ENCODE peak calls at places on chromosomes 16 and 17, in ten cellular contexts. A is IMR-90; F is neural progenitor cell; P is CD4-positive, CD25-positive, alpha-beta regulatory T cell; U is gastrocnemius medialis; D is CD4-positive, alpha-beta memory T cell; Y is A549; C is right cardiac atrium; B is PC-9; M is adipocyte. Z is an unnamed sample.

GRCh38 chr17:46181940-46182339 is 11.3 kb downstream of the KANSL1 start:
- DNase-seq in A (no peak), F (no peak), P (no peak), U (no peak), D (no peak), Y (no peak), C (no peak), B (no peak), M (no peak), Z (no peak)

GRCh38 chr17:48634446-48635208 is 8.5 kb upstream of the HOXB9 start:
- DNase-seq in A (no peak), F (peak), P (no peak), U (no peak), D (no peak), Y (no peak), C (no peak), B (no peak), M (no peak), Z (no peak)

GRCh38 chr17:35705705-35706104 is 25.7 kb upstream of the RASL10B start:
- DNase-seq in A (no peak), F (no peak), P (no peak), U (no peak), D (no peak), Y (no peak), C (no peak), B (no peak), M (no peak), Z (no peak)

GRCh38 chr17:64040201-64040600 is 19.8 kb upstream of the ICAM2 start:
- DNase-seq in A (no peak), F (no peak), P (no peak), U (no peak), D (no peak), Y (no peak), C (no peak), B (no peak), M (no peak), Z (no peak)

GRCh38 chr17:1073241-1073962 is 76.5 kb downstream of the TIMM22 start:
- DNase-seq in A (no peak), F (no peak), P (no peak), U (no peak), D (no peak), Y (no peak), C (peak), B (no peak), M (no peak), Z (no peak)

GRCh38 chr16:60091076-60091475 is 1357.0 kb upstream of the GOT2 start:
- DNase-seq in A (no peak), F (no peak), P (no peak), U (no peak), D (no peak), Y (no peak), C (no peak), B (no peak), M (no peak), Z (no peak)

GRCh38 chr16:69150146-69150865 is 17.9 kb downstream of the UTP4 start:
- DNase-seq in A (peak), F (peak), P (peak), U (peak), D (peak), Y (peak), C (no peak), B (peak), M (peak), Z (peak)

GRCh38 chr17:75680431-75680830 is 13.3 kb downstream of the SAP30BP start:
- DNase-seq in A (no peak), F (no peak), P (no peak), U (no peak), D (no peak), Y (no peak), C (no peak), B (no peak), M (no peak), Z (no peak)

GRCh38 chr17:4641297-4642195 is at the start of gene ALOX15:
- DNase-seq in A (no peak), F (peak), P (no peak), U (no peak), D (no peak), Y (no peak), C (no peak), B (no peak), M (no peak), Z (no peak)

GRCh38 chr17:4329838-4330237 is 36.6 kb downstream of the UBE2G1 start:
- DNase-seq in A (peak), F (no peak), P (no peak), U (no peak), D (no peak), Y (peak), C (no peak), B (peak), M (peak), Z (no peak)

GRCh38 chr17:18184143-18185007 is 747 bp downstream of the ALKBH5 start:
- DNase-seq in A (peak), F (peak), P (peak), U (peak), D (peak), Y (peak), C (peak), B (no peak), M (peak), Z (peak)

GRCh38 chr17:59366773-59367656 is 35.6 kb downstream of the YPEL2 start:
- DNase-seq in A (peak), F (no peak), P (no peak), U (peak), D (no peak), Y (no peak), C (no peak), B (peak), M (peak), Z (no peak)

GRCh38 chr16:89890200-89890599 is 16.8 kb downstream of the TCF25 start:
- DNase-seq in A (no peak), F (no peak), P (no peak), U (no peak), D (no peak), Y (no peak), C (no peak), B (no peak), M (no peak), Z (no peak)

GRCh38 chr17:71500761-71501555 is 619.9 kb upstream of the SOX9 start:
- DNase-seq in A (no peak), F (no peak), P (no peak), U (no peak), D (no peak), Y (no peak), C (no peak), B (no peak), M (peak), Z (no peak)

GRCh38 chr17:1435326-1435725 is 20.7 kb downstream of the CRK start:
- DNase-seq in A (no peak), F (no peak), P (no peak), U (no peak), D (no peak), Y (no peak), C (no peak), B (no peak), M (no peak), Z (no peak)

GRCh38 chr17:48541036-48541573 is 3.8 kb downstream of the HOXB2 start:
- DNase-seq in A (peak), F (no peak), P (peak), U (no peak), D (peak), Y (no peak), C (no peak), B (no peak), M (no peak), Z (no peak)

GRCh38 chr17:5901731-5902660 is 168.2 kb upstream of the WSCD1 start:
- DNase-seq in A (no peak), F (no peak), P (no peak), U (no peak), D (no peak), Y (no peak), C (no peak), B (no peak), M (no peak), Z (no peak)

GRCh38 chr16:2459647-2460390 is at the start of gene TEDC2:
- DNase-seq in A (peak), F (peak), P (peak), U (peak), D (peak), Y (peak), C (peak), B (peak), M (peak), Z (peak)

GRCh38 chr16:2462031-2462866 is 2.3 kb downstream of the TEDC2 start:
- DNase-seq in A (no peak), F (no peak), P (no peak), U (no peak), D (no peak), Y (no peak), C (peak), B (no peak), M (no peak), Z (no peak)

GRCh38 chr16:2460391-2460713 is 443 bp downstream of the TEDC2 start:
- DNase-seq in A (no peak), F (no peak), P (no peak), U (no peak), D (no peak), Y (no peak), C (no peak), B (no peak), M (no peak), Z (no peak)

GRCh38 chr16:2458887-2459646 is 842 bp upstream of the TEDC2 start:
- DNase-seq in A (no peak), F (no peak), P (no peak), U (no peak), D (no peak), Y (no peak), C (peak), B (no peak), M (no peak), Z (no peak)

DNA sequence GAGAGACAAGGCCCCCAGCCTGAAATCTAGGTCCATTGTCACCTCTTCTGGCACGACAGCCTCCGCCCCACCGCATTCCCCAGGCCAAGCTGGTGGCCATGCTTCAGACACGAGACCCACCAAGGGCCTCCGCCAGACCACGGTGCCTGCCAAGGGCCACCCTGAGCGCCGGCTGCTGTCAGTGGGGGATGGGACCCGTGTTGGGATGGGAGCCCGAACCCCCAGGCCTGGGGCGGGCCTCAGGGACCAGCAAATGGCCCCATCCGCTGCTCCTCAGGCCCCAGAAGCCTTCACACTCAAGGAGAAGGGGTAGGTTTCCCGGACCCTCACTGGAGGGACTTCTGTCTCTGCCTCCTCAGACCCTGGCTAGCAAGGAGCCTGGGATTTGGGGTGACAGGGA is 1.0 kb downstream of the TEDC2 start:
- DNase-seq in A (no peak), F (no peak), P (no peak), U (no peak), D (no peak), Y (no peak), C (peak), B (no peak), M (no peak), Z (no peak)
- H3K4me3 ChIP-seq in A (no peak), F (peak), P (no peak), U (no peak), D (no peak), Y (peak), C (no peak), B (peak), M (no peak), Z (peak)

DNA sequence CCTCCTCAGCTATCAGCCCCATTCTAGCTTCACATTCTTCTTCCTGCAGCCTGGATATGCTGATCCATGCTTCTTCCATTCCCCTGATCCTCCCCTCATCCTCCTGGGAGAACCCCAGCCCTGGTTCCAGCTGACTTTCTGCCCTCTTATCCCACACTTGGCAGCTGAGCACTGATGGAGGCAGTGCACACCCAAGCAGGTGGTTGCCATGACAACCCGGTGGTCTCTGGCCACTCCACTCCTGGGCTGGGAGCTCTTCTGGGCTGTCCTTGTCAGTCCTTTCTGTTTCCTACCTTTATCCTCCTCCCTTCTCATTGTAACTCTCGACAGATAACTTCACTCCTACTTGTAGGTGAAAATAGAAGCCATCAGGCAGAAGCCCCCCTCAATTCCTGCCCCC is 16.7 kb upstream of the TUBG2 start:
- DNase-seq in A (no peak), F (peak), P (no peak), U (no peak), D (no peak), Y (no peak), C (no peak), B (no peak), M (no peak), Z (no peak)
- H3K4me3 ChIP-seq in A (no peak), F (no peak), P (no peak), U (no peak), D (no peak), Y (no peak), C (no peak), B (no peak), M (no peak), Z (no peak)

DNA sequence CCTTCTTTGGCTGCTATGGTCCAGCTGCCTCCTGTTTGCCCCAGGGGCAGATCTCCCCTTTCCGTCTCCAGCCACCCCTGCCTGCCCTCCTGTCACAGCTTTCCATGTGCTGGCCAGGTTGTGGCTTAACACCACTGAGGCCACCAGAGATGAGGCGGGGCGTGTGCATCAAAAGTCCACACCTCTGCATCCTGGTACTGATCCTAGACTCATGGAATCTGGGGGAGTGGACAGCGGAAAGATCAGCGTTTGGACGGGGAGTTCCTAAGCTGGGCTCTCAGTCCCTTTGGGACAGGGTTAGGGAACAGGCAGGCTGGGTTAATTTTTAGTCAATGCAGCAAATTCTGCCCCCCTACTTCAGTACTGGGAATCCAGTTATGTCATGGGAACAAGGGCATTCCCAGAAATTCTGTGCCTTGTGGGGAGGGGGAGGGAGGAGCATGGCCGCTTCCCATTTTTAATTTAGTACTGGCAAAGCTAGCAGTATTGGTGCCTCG is 3.9 kb downstream of the IGFBP4 start:
- DNase-seq in A (no peak), F (no peak), P (no peak), U (no peak), D (no peak), Y (no peak), C (peak), B (no peak), M (peak), Z (no peak)
- H3K4me3 ChIP-seq in A (peak), F (no peak), P (no peak), U (peak), D (no peak), Y (peak), C (peak), B (no peak), M (peak), Z (no peak)

GRCh38 chr16:81415757-81416156 is 28.9 kb upstream of the CMIP start:
- DNase-seq in A (no peak), F (peak), P (no peak), U (no peak), D (no peak), Y (no peak), C (no peak), B (no peak), M (no peak), Z (no peak)
- H3K4me3 ChIP-seq in A (no peak), F (no peak), P (no peak), U (no peak), D (no peak), Y (no peak), C (no peak), B (no peak), M (no peak), Z (no peak)

Z was measured in Jurkat, Clone E6-1.